ENCODE peak calls at places on chromosomes 4 and X, in nine cellular contexts. P is Panc1; J is IMR-90; B is CD4-positive, alpha-beta memory T cell; C is GM06990; T is upper lobe of right lung; A is SK-N-SH; R is right atrium auricular region; V is psoas muscle. U is an unnamed sample.

GRCh38 chrX:17075004-17075403 is 128.5 kb downstream of the REPS2 start:
- DNase-seq in V (no peak), T (no peak), R (no peak), B (no peak), C (no peak), J (no peak), P (no peak), A (no peak), U (no peak)

GRCh38 chrX:31931225-31931624 is 859.4 kb upstream of the FTHL17 start:
- DNase-seq in B (no peak), T (no peak), A (no peak), R (no peak), P (no peak), V (no peak), C (no peak), J (peak; percentile 1), U (no peak)

GRCh38 chr4:76375703-76376102 is 45.2 kb downstream of the CCDC158 start:
- DNase-seq in A (no peak), C (no peak), P (no peak), B (no peak), T (no peak), J (no peak), V (no peak), R (no peak), U (no peak)

GRCh38 chr4:74030285-74030684 is 8.2 kb downstream of the CXCL3 start:
- DNase-seq in R (no peak), A (no peak), T (no peak), V (no peak), J (no peak), B (no peak), C (no peak), P (no peak), U (no peak)

GRCh38 chr4:9898596-9899345 is 117.3 kb downstream of the DRD5 start:
- DNase-seq in R (peak; percentile 61), J (peak; percentile 16), V (no peak), P (peak; percentile 0), T (no peak), B (no peak), A (peak; percentile 50), C (no peak), U (peak; percentile 83)

GRCh38 chrX:123859828-123860505 is at the start of gene XIAP:
- DNase-seq in V (peak; percentile 83), B (peak; percentile 63), J (peak; percentile 84), T (peak; percentile 92), A (peak; percentile 91), R (peak; percentile 76), P (peak; percentile 59), C (peak; percentile 89), U (peak; percentile 96)

GRCh38 chrX:27350476-27350875 is 112.7 kb downstream of the PPP4R3C start:
- DNase-seq in T (no peak), J (no peak), C (no peak), B (no peak), A (no peak), P (no peak), R (no peak), V (no peak), U (no peak)

GRCh38 chr4:113835005-113835404 is 73.5 kb upstream of the CAMK2D start:
- DNase-seq in J (peak; percentile 75), C (no peak), R (no peak), P (no peak), T (no peak), V (no peak), B (no peak), A (no peak), U (no peak)

GRCh38 chrX:29792335-29792734 is 423.0 kb upstream of the MAGEB2 start:
- DNase-seq in T (no peak), P (no peak), J (no peak), A (no peak), V (no peak), R (no peak), C (no peak), B (no peak), U (no peak)

GRCh38 chr4:22869235-22869634 is 176.5 kb downstream of the GBA3 start:
- DNase-seq in P (no peak), B (no peak), V (no peak), A (no peak), T (no peak), J (no peak), R (no peak), C (no peak), U (peak; percentile 61)

GRCh38 chr4:150714462-150715438 is 132.8 kb downstream of the MAB21L2 start:
- DNase-seq in R (no peak), A (no peak), J (no peak), B (no peak), P (no peak), V (no peak), T (no peak), C (no peak), U (no peak)

DNA sequence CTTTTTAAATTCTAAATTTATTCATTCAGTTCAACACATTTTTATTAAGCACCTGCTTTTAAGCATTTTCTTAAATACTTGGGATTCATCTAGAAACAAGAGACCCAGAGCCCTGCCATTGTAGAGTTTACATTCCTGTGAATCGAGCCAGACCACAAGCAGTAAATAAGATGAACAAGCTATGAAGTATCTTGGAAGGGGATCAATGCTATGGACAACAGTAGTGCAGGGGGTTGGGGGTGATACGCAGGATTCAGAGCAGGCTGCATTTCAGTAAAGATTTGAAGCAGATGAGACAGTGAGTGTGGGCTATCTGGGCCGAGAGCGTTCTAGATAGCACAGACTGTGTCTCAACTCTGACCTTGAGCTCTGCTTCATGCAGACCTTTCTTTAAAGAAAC is 35.1 kb downstream of the CLDN22 start:
- DNase-seq in P (no peak), C (no peak), V (no peak), B (no peak), T (no peak), J (peak; percentile 95), A (no peak), R (no peak), U (no peak)
- H3K36me3 ChIP-seq in P (peaks cover 16% of the 10 kb centered on the region), C (no peaks in the 10 kb centered on the region), V (peaks cover 96% of the 10 kb centered on the region), B (no peaks in the 10 kb centered on the region), T (peaks cover 78% of the 10 kb centered on the region), J (peaks cover 47% of the 10 kb centered on the region), A (peaks cover 71% of the 10 kb centered on the region), R (peaks cover 88% of the 10 kb centered on the region), U (peaks cover 43% of the 10 kb centered on the region)

GRCh38 chr4:77651820-77652219 is 46.2 kb downstream of the CXCL13 start:
- DNase-seq in T (no peak), B (no peak), R (no peak), V (no peak), J (no peak), P (no peak), C (no peak), A (no peak), U (no peak)

GRCh38 chr4:77653162-77653758 is 47.6 kb downstream of the CXCL13 start:
- DNase-seq in P (no peak), B (no peak), V (no peak), R (no peak), A (no peak), C (no peak), T (no peak), J (no peak), U (no peak)

GRCh38 chr4:77650787-77651186 is 45.2 kb downstream of the CXCL13 start:
- DNase-seq in R (no peak), C (no peak), J (no peak), P (no peak), V (no peak), A (no peak), B (no peak), T (no peak), U (no peak)

DNA sequence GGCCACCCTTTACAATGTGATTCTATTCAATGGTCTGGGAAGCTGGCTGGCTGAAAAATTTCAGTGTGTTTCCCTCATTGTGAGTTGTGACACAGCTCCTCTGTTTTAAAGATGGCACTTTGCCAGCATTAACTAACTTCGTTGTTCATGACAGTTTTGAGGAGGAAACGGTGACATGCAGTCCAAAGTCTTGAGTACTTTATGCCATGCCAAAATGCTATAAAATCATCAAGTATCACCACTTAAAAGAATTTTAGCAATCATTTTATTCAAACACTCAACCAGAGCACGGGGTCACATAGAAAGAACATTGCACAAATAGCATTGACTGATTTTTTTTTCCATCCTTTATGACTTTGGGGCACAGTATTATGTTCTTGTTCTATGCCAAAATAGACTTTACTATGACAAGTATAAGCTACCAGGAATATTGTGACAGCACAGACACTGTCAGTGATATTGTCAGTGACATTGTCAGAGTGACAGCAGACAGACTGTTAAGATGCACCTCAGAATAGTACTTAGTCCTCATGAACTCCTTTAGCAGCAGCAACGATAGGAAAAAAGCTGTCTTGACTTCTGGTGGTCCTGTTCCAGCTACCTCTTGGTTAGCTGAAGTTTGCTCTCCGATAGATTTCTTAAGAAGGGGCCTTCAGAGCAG is 46.7 kb downstream of the CXCL13 start:
- DNase-seq in J (no peak), C (no peak), R (no peak), P (no peak), V (no peak), T (no peak), A (no peak), B (no peak), U (no peak)
- H3K4me3 ChIP-seq in J (no peak overlapping the region), C (no peak overlapping the region), R (no peak overlapping the region), P (no peak overlapping the region), V (no peak overlapping the region), T (no peak overlapping the region), A (no peak overlapping the region), B (no peak overlapping the region), U (no peak overlapping the region)

GRCh38 chrX:136780241-136780640 is 491 bp downstream of the ARHGEF6 start:
- DNase-seq in C (no peak), P (no peak), B (no peak), A (no peak), T (no peak), R (no peak), J (no peak), V (no peak), U (no peak)
- H3K36me3 ChIP-seq in C (no peaks in the 10 kb centered on the region), P (no peaks in the 10 kb centered on the region), B (no peaks in the 10 kb centered on the region), A (no peaks in the 10 kb centered on the region), T (no peaks in the 10 kb centered on the region), R (no peaks in the 10 kb centered on the region), J (no peaks in the 10 kb centered on the region), V (no peaks in the 10 kb centered on the region), U (no peaks in the 10 kb centered on the region)

GRCh38 chrX:69031971-69032391 is 133.3 kb downstream of the PJA1 start:
- DNase-seq in T (no peak), P (no peak), J (peak; percentile 50), R (no peak), A (no peak), V (no peak), C (no peak), B (no peak), U (no peak)

GRCh38 chrX:69031181-69031580 is 134.1 kb downstream of the PJA1 start:
- DNase-seq in T (no peak), B (no peak), P (no peak), A (peak; percentile 51), V (no peak), R (peak; percentile 49), J (no peak), C (no peak), U (peak; percentile 56)

GRCh38 chrX:69032601-69033000 is 132.7 kb downstream of the PJA1 start:
- DNase-seq in P (no peak), R (peak; percentile 36), J (peak; percentile 15), V (no peak), C (no peak), T (no peak), A (no peak), B (no peak), U (no peak)

GRCh38 chrX:69034451-69034850 is 130.8 kb downstream of the PJA1 start:
- DNase-seq in A (no peak), R (peak; percentile 26), B (no peak), P (no peak), T (no peak), J (no peak), V (no peak), C (no peak), U (no peak)

DNA sequence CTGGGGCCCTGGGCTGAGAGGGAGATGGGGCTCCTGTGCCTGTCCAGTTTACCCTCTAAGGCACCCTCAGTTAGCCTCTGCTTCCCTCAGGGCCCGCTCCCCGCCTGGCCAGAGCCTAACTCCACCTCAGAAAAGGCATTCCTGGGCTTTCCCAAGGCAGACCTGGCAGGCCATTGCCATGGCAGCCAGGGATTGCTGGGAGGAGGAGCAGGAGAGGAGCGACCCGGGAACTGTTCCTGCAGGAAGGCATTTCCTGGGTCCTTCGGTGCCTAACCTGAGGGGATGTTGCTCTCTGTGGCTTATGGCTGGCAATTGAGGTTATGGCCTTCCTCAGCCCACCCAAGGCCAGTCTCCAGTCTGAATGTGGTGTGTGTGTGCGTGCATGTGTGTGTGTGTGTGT is 131.3 kb downstream of the PJA1 start:
- DNase-seq in J (no peak), B (no peak), A (no peak), P (no peak), T (no peak), R (peak; percentile 53), C (no peak), V (no peak), U (no peak)
- H3K4me3 ChIP-seq in J (no peak overlapping the region), B (no peak overlapping the region), A (no peak overlapping the region), P (no peak overlapping the region), T (no peak overlapping the region), R (no peak overlapping the region), C (no peak overlapping the region), V (no peak overlapping the region), U (no peak overlapping the region)